ENCODE peak calls at places on chromosomes 16 and 17, in four cellular contexts. L is HCT116, J is MM.1S, U is colonic mucosa. S is an unnamed sample.

GRCh38 chr17:7130626-7131467 is 16.2 kb upstream of the ASGR2 start:
- DNase-seq in L (no peak), J (no peak), U (no peak), S (no peak)

GRCh38 chr17:17877548-17878358 is 41.0 kb upstream of the SREBF1 start:
- DNase-seq in L (no peak), J (no peak), U (peak), S (no peak)

GRCh38 chr16:56892705-56893104 is 27.7 kb downstream of the SLC12A3 start:
- DNase-seq in L (no peak), J (no peak), U (no peak), S (no peak)

GRCh38 chr17:28711723-28712036 is at the start of gene PROCA1:
- DNase-seq in L (no peak), J (no peak), U (no peak), S (no peak)

GRCh38 chr17:77285594-77286390 is 145.0 kb downstream of the SEC14L1 start:
- DNase-seq in L (no peak), J (no peak), U (peak), S (peak)

GRCh38 chr16:31513126-31513525 is 4.9 kb upstream of the RUSF1 start:
- DNase-seq in L (no peak), J (no peak), U (no peak), S (peak)

GRCh38 chr17:78329263-78330059 is 30.4 kb downstream of the SOCS3 start:
- DNase-seq in L (peak), J (no peak), U (no peak), S (peak)

GRCh38 chr17:77425791-77426641 is 285.2 kb downstream of the SEC14L1 start:
- DNase-seq in L (no peak), J (no peak), U (no peak), S (peak)

GRCh38 chr17:58507123-58507634 is 7.3 kb downstream of the MTMR4 start:
- DNase-seq in L (no peak), J (no peak), U (no peak), S (no peak)

GRCh38 chr17:76675648-76676047 is 32.1 kb upstream of the ST6GALNAC1 start:
- DNase-seq in L (no peak), J (no peak), U (no peak), S (no peak)

GRCh38 chr16:69922200-69922599 is 28.9 kb upstream of the CLEC18A start:
- DNase-seq in L (no peak), J (no peak), U (no peak), S (no peak)

GRCh38 chr17:82848022-82848592 is 8.3 kb upstream of the ZNF750 start:
- DNase-seq in L (no peak), J (no peak), U (peak), S (peak)

GRCh38 chr16:81623365-81624102 is 155.6 kb upstream of the PLCG2 start:
- DNase-seq in L (peak), J (peak), U (peak), S (peak)

GRCh38 chr17:71936977-71937376 is 183.8 kb upstream of the SOX9 start:
- DNase-seq in L (peak), J (no peak), U (no peak), S (peak)

GRCh38 chr17:42989146-42989545 is 8.8 kb downstream of the RUNDC1 start:
- DNase-seq in L (no peak), J (no peak), U (no peak), S (no peak)

GRCh38 chr16:75244225-75244792 is 7.1 kb downstream of the BCAR1 start:
- DNase-seq in L (no peak), J (no peak), U (no peak), S (no peak)

GRCh38 chr17:48647964-48648245 is 21.7 kb upstream of the HOXB9 start:
- DNase-seq in L (no peak), J (no peak), U (no peak), S (no peak)

GRCh38 chr17:61583242-61583641 is 7.8 kb downstream of the NACA2 start:
- DNase-seq in L (peak), J (peak), U (no peak), S (peak)

GRCh38 chr17:76232342-76232741 is 8.0 kb downstream of the RNF157 start:
- DNase-seq in L (no peak), J (no peak), U (no peak), S (peak)

GRCh38 chr17:74646231-74646630 is 22.7 kb upstream of the CD300E start:
- DNase-seq in L (peak), J (peak), U (no peak), S (peak)

GRCh38 chr17:15086776-15087175 is 178.3 kb downstream of the PMP22 start:
- DNase-seq in L (no peak), J (no peak), U (no peak), S (no peak)

GRCh38 chr17:73365934-73366623 is 54.3 kb upstream of the CDC42EP4 start:
- DNase-seq in L (no peak), J (no peak), U (no peak), S (no peak)

GRCh38 chr17:73566905-73567782 is 77.1 kb downstream of the SDK2 start:
- DNase-seq in L (no peak), J (peak), U (no peak), S (no peak)

GRCh38 chr17:602436-602835 is 112.2 kb downstream of the VPS53 start:
- DNase-seq in L (no peak), J (no peak), U (no peak), S (no peak)

DNA sequence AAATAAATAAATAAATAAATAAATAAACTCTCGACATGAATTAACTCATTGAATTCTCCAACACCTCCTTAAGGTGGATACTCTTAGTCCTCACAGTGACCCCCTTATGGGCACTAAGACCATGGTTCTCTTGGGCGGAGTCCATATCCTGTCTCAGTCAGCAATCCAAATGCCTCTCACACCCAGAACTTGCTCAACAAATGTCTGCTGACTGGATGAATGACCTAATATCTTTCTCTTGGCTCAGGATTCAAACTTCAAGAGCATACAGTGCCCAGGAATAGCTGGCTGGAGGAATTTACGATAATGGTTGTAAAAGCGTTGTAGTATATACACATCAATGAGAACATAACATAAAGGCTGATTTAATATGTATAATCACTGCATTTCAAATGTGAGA is 6.8 kb upstream of the UBB start:
- DNase-seq in L (no peak), J (no peak), U (peak), S (peak)
- H3K27ac ChIP-seq in L (no peak), J (no peak), U (no peak), S (no peak)

DNA sequence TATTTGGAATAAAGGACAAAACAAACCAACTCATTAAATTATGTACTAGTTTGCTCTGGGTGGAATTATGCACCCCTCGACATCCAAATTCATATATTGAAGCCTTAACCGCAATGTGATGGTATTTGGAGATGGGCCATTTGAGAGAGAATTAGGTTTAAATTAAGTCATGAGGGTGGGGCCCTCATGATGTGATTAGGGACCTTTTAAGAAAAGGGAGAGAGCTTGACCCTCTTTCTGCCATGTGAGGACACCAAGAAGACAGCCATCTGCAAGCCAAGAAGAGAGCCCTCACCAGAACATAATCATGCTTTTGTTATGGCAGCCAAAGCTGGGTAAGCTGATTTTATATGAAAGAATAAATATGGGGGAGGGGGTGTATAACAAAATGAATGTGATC is 2.0 kb downstream of the C16orf87 start:
- DNase-seq in L (no peak), J (no peak), U (no peak), S (no peak)
- H3K9ac ChIP-seq in L (no peak), J (no peak), U (no peak), S (no peak)

GRCh38 chr17:31517524-31517923 is 126.0 kb downstream of the RAB11FIP4 start:
- DNase-seq in L (no peak), J (no peak), U (no peak), S (no peak)
- TF ChIP-seq CTCF in L (peak), J (peak), U (no peak), S (peak)

GRCh38 chr17:40092581-40092980 is 7.8 kb downstream of the NR1D1 start:
- DNase-seq in L (no peak), J (no peak), U (no peak), S (no peak)
- H3K27ac ChIP-seq in L (no peak), J (no peak), U (no peak), S (no peak)